ENCODE peak calls at places on chromosome 5, in seven cellular contexts. B is frontal cortex; M is stimulated activated naive CD4-positive, alpha-beta T cell; R is CD4-positive, CD25-positive, alpha-beta regulatory T cell; S is stromal cell of bone marrow; I is germinal center; O is neural progenitor cell. X is an unnamed sample.

GRCh38 chr5:55989860-55990259 is 4.9 kb downstream of the IL6ST start:
- DNase-seq in R (no peak), I (no peak), M (no peak), B (no peak), S (no peak), O (no peak), X (no peak)

GRCh38 chr5:756865-757345 is 27.6 kb downstream of the ZDHHC11B start:
- DNase-seq in B (no peak), R (no peak), O (no peak), M (no peak), S (no peak), I (no peak), X (peak; percentile 82)

GRCh38 chr5:40480392-40480791 is 199.3 kb upstream of the PTGER4 start:
- DNase-seq in I (no peak), S (no peak), B (no peak), M (no peak), R (peak; percentile 61), O (no peak), X (no peak)

GRCh38 chr5:93510626-93511420 is 70.2 kb downstream of the NR2F1-AS1 start:
- DNase-seq in B (no peak), I (no peak), S (no peak), R (no peak), M (no peak), O (no peak), X (no peak)

GRCh38 chr5:157049605-157050004 is 9.3 kb downstream of the HAVCR1 start:
- DNase-seq in I (no peak), M (no peak), R (no peak), B (no peak), S (no peak), O (no peak), X (no peak)

GRCh38 chr5:80760178-80760577 is 105.4 kb upstream of the DHFR start:
- DNase-seq in R (peak; percentile 40), I (no peak), O (no peak), M (no peak), B (no peak), S (no peak), X (no peak)

GRCh38 chr5:149298857-149299404 is 27.3 kb downstream of the AFAP1L1 start:
- DNase-seq in R (no peak), B (no peak), M (no peak), O (no peak), S (no peak), I (no peak), X (peak; percentile 44)

GRCh38 chr5:176878906-176879662 is 20.1 kb downstream of the HK3 start:
- DNase-seq in S (no peak), B (peak; percentile 14), I (no peak), M (no peak), O (no peak), R (no peak), X (no peak)

GRCh38 chr5:10674096-10674495 is 86.9 kb downstream of the DAP start:
- DNase-seq in S (no peak), B (no peak), O (no peak), I (no peak), R (no peak), M (no peak), X (no peak)

GRCh38 chr5:157568717-157569116 is 6.9 kb downstream of the ADAM19 start:
- DNase-seq in R (no peak), S (no peak), M (no peak), O (peak; percentile 87), B (peak; percentile 54), I (no peak), X (no peak)

GRCh38 chr5:157328277-157328912 is 62.5 kb downstream of the CYFIP2 start:
- DNase-seq in M (peak; percentile 31), O (peak; percentile 84), B (peak; percentile 52), I (peak; percentile 82), S (peak; percentile 57), R (peak; percentile 76), X (peak; percentile 68)

GRCh38 chr5:135156715-135157404 is 122.8 kb upstream of the PITX1 start:
- DNase-seq in M (no peak), O (no peak), R (no peak), B (no peak), S (no peak), I (no peak), X (no peak)

GRCh38 chr5:122673343-122673742 is 101.5 kb upstream of the SNX2 start:
- DNase-seq in M (no peak), R (no peak), B (no peak), S (peak; percentile 89), I (no peak), O (no peak), X (peak; percentile 63)

GRCh38 chr5:116724971-116725370 is 150.3 kb upstream of the SEMA6A start:
- DNase-seq in R (no peak), S (no peak), I (no peak), O (no peak), M (no peak), B (no peak), X (no peak)

GRCh38 chr5:79793722-79794121 is 104.1 kb downstream of the CMYA5 start:
- DNase-seq in M (no peak), R (no peak), O (no peak), S (no peak), I (no peak), B (no peak), X (no peak)

GRCh38 chr5:179318193-179318955 is 26.9 kb downstream of the ADAMTS2 start:
- DNase-seq in S (no peak), O (peak; percentile 92), R (no peak), M (no peak), B (no peak), I (no peak), X (peak; percentile 48)

GRCh38 chr5:159104058-159104651 is 4.4 kb upstream of the EBF1 start:
- DNase-seq in R (no peak), B (no peak), O (peak; percentile 81), S (no peak), I (no peak), M (no peak), X (peak; percentile 47)

GRCh38 chr5:153629027-153629426 is 138.6 kb downstream of the GRIA1 start:
- DNase-seq in M (no peak), R (no peak), S (peak; percentile 96), O (peak; percentile 58), I (no peak), B (no peak), X (no peak)

GRCh38 chr5:106376522-106376921 is 1294.2 kb downstream of the EFNA5 start:
- DNase-seq in S (peak; percentile 51), M (no peak), R (no peak), I (no peak), O (no peak), B (no peak), X (no peak)